ENCODE peak calls at places on chromosomes 6 and 20, in ten cellular contexts. V, Q, M, E, Z, B, X, P, S and N are unnamed samples.

GRCh38 chr6:71171478-71172070 is 117.0 kb upstream of the OGFRL1 start:
- DNase-seq in V (no peak), Q (no peak), M (no peak), E (no peak), Z (no peak), B (no peak), X (no peak), P (no peak), S (no peak), N (no peak)

GRCh38 chr6:82842721-82843120 is 222.9 kb downstream of the UBE3D start:
- DNase-seq in V (no peak), Q (no peak), M (no peak), E (no peak), Z (no peak), B (no peak), X (no peak), P (peak), S (no peak), N (no peak)

GRCh38 chr20:25040438-25040831 is 17.5 kb downstream of the ACSS1 start:
- DNase-seq in V (no peak), Q (no peak), M (no peak), E (peak), Z (peak), B (no peak), X (no peak), P (peak), S (peak), N (no peak)

GRCh38 chr6:52098649-52099184 is 11.3 kb upstream of the PKHD1 start:
- DNase-seq in V (no peak), Q (no peak), M (no peak), E (no peak), Z (no peak), B (no peak), X (no peak), P (peak), S (no peak), N (no peak)

GRCh38 chr6:33136310-33136895 is 55.9 kb downstream of the COL11A2 start:
- DNase-seq in V (no peak), Q (no peak), M (no peak), E (no peak), Z (no peak), B (no peak), X (no peak), P (no peak), S (no peak), N (no peak)

GRCh38 chr6:111024661-111025060 is 42.8 kb downstream of the RPF2 start:
- DNase-seq in V (no peak), Q (no peak), M (no peak), E (no peak), Z (no peak), B (no peak), X (no peak), P (no peak), S (no peak), N (no peak)

GRCh38 chr6:97133071-97133470 is 149.9 kb downstream of the MMS22L start:
- DNase-seq in V (no peak), Q (no peak), M (no peak), E (no peak), Z (no peak), B (peak), X (no peak), P (no peak), S (no peak), N (no peak)

GRCh38 chr6:158047120-158047518 is 65.5 kb downstream of the SYNJ2 start:
- DNase-seq in V (peak), Q (no peak), M (no peak), E (no peak), Z (no peak), B (no peak), X (peak), P (no peak), S (no peak), N (peak)